ENCODE peak calls at places on chromosomes 5 and 9, in ten cellular contexts. One of them, this sample, is unnamed.

GRCh38 chr9:18611946-18612345 is 138.0 kb downstream of the ADAMTSL1 start:
- DNase-seq in HepG2: no peak
- DNase-seq in GM12878: no peak
- DNase-seq in neural progenitor cell: no peak
- DNase-seq in GM23338: no peak
- DNase-seq in K562: no peak
- DNase-seq in mammary epithelial cell: no peak
- DNase-seq in hepatocyte: no peak
- DNase-seq in fibroblast of lung: no peak
- DNase-seq in endothelial cell of umbilical vein: no peak
- DNase-seq in this sample: no peak

GRCh38 chr9:81083821-81084512 is 605.4 kb downstream of the TLE1 start:
- DNase-seq in HepG2: no peak
- DNase-seq in fibroblast of lung: peak
- DNase-seq in GM23338: no peak
- DNase-seq in endothelial cell of umbilical vein: peak
- DNase-seq in neural progenitor cell: no peak
- DNase-seq in hepatocyte: no peak
- DNase-seq in K562: no peak
- DNase-seq in GM12878: no peak
- DNase-seq in mammary epithelial cell: peak
- DNase-seq in this sample: no peak

GRCh38 chr5:40842351-40842750 is 1.2 kb downstream of the CARD6 start:
- DNase-seq in fibroblast of lung: peak
- DNase-seq in HepG2: no peak
- DNase-seq in GM12878: no peak
- DNase-seq in GM23338: no peak
- DNase-seq in mammary epithelial cell: peak
- DNase-seq in endothelial cell of umbilical vein: peak
- DNase-seq in neural progenitor cell: no peak
- DNase-seq in K562: no peak
- DNase-seq in hepatocyte: no peak
- DNase-seq in this sample: no peak

GRCh38 chr9:91837982-91838731 is 111.9 kb downstream of the ROR2 start:
- DNase-seq in HepG2: no peak
- DNase-seq in K562: peak
- DNase-seq in hepatocyte: peak
- DNase-seq in neural progenitor cell: no peak
- DNase-seq in GM23338: no peak
- DNase-seq in GM12878: no peak
- DNase-seq in mammary epithelial cell: peak
- DNase-seq in endothelial cell of umbilical vein: no peak
- DNase-seq in fibroblast of lung: peak
- DNase-seq in this sample: peak

GRCh38 chr5:23139338-23140171 is 286.4 kb upstream of the CDH12 start:
- DNase-seq in neural progenitor cell: peak
- DNase-seq in endothelial cell of umbilical vein: peak
- DNase-seq in HepG2: peak
- DNase-seq in mammary epithelial cell: peak
- DNase-seq in K562: no peak
- DNase-seq in GM12878: no peak
- DNase-seq in GM23338: peak
- DNase-seq in hepatocyte: peak
- DNase-seq in fibroblast of lung: peak
- DNase-seq in this sample: no peak

GRCh38 chr5:180323929-180324632 is 29.1 kb downstream of the GFPT2 start:
- DNase-seq in K562: no peak
- DNase-seq in GM12878: no peak
- DNase-seq in endothelial cell of umbilical vein: no peak
- DNase-seq in HepG2: no peak
- DNase-seq in fibroblast of lung: peak
- DNase-seq in mammary epithelial cell: peak
- DNase-seq in hepatocyte: no peak
- DNase-seq in neural progenitor cell: no peak
- DNase-seq in GM23338: no peak
- DNase-seq in this sample: no peak

GRCh38 chr9:11726659-11727058 is 966.5 kb upstream of the TYRP1 start:
- DNase-seq in GM12878: no peak
- DNase-seq in endothelial cell of umbilical vein: no peak
- DNase-seq in GM23338: no peak
- DNase-seq in hepatocyte: no peak
- DNase-seq in fibroblast of lung: no peak
- DNase-seq in neural progenitor cell: no peak
- DNase-seq in HepG2: no peak
- DNase-seq in mammary epithelial cell: no peak
- DNase-seq in K562: no peak
- DNase-seq in this sample: no peak

GRCh38 chr5:99911971-99912370 is 623.2 kb upstream of the FAM174A start:
- DNase-seq in fibroblast of lung: no peak
- DNase-seq in hepatocyte: no peak
- DNase-seq in HepG2: no peak
- DNase-seq in mammary epithelial cell: no peak
- DNase-seq in GM12878: no peak
- DNase-seq in GM23338: peak
- DNase-seq in K562: no peak
- DNase-seq in endothelial cell of umbilical vein: no peak
- DNase-seq in neural progenitor cell: no peak
- DNase-seq in this sample: no peak

GRCh38 chr9:134689320-134690181 is 47.9 kb downstream of the COL5A1 start:
- DNase-seq in K562: peak
- DNase-seq in GM12878: no peak
- DNase-seq in mammary epithelial cell: peak
- DNase-seq in endothelial cell of umbilical vein: peak
- DNase-seq in fibroblast of lung: peak
- DNase-seq in hepatocyte: peak
- DNase-seq in neural progenitor cell: peak
- DNase-seq in GM23338: peak
- DNase-seq in HepG2: peak
- DNase-seq in this sample: no peak

GRCh38 chr9:133107961-133108793 is 12.9 kb downstream of the RALGDS start:
- DNase-seq in HepG2: no peak
- DNase-seq in endothelial cell of umbilical vein: no peak
- DNase-seq in fibroblast of lung: no peak
- DNase-seq in mammary epithelial cell: no peak
- DNase-seq in hepatocyte: no peak
- DNase-seq in GM12878: no peak
- DNase-seq in neural progenitor cell: no peak
- DNase-seq in GM23338: no peak
- DNase-seq in K562: no peak
- DNase-seq in this sample: no peak

GRCh38 chr5:137300411-137301240 is 198.5 kb downstream of the SPOCK1 start:
- DNase-seq in neural progenitor cell: no peak
- DNase-seq in GM23338: no peak
- DNase-seq in hepatocyte: no peak
- DNase-seq in GM12878: no peak
- DNase-seq in mammary epithelial cell: peak
- DNase-seq in K562: no peak
- DNase-seq in endothelial cell of umbilical vein: peak
- DNase-seq in HepG2: no peak
- DNase-seq in fibroblast of lung: peak
- DNase-seq in this sample: no peak

GRCh38 chr5:81994679-81995078 is 22.9 kb downstream of the ATG10 start:
- DNase-seq in GM23338: no peak
- DNase-seq in GM12878: no peak
- DNase-seq in hepatocyte: no peak
- DNase-seq in endothelial cell of umbilical vein: no peak
- DNase-seq in K562: no peak
- DNase-seq in neural progenitor cell: no peak
- DNase-seq in mammary epithelial cell: peak
- DNase-seq in HepG2: no peak
- DNase-seq in fibroblast of lung: no peak
- DNase-seq in this sample: no peak

GRCh38 chr9:128689820-128690683 is 1.0 kb downstream of the SET start:
- DNase-seq in GM23338: peak
- DNase-seq in GM12878: no peak
- DNase-seq in mammary epithelial cell: peak
- DNase-seq in K562: peak
- DNase-seq in fibroblast of lung: peak
- DNase-seq in endothelial cell of umbilical vein: peak
- DNase-seq in neural progenitor cell: peak
- DNase-seq in HepG2: no peak
- DNase-seq in hepatocyte: peak
- DNase-seq in this sample: no peak

DNA sequence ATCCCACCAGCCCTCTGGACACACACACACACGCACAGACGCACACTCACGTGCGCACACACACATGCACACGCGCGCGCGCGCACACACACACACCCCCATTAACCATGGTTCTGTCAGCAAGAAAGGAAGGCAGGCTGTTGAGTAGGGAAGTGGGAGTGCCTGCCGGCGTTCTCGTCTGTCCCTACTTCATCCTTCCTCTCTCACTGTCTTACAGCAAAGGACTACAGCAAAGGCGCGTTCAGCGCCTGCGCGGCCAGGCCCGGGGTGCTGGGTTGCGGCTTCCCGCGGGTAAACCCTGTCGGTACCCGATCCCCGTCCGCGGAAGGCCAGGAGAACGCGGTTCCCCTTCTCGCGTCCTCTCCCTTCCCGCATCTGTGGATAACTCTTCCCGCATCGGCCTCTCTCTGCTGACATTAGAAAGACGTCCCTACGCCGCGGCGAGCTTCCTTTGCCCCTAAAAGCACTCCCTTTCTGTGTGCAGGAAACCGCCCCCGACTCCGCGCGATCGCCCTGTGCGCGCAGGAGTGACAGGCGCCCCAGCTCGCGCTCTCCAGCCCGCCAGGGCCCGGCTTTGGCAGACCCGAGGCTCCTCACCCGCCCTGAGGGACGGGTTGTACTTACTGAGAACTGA is 219.2 kb downstream of the AGTPBP1 start:
- DNase-seq in GM12878: no peak
- DNase-seq in fibroblast of lung: peak
- DNase-seq in neural progenitor cell: peak
- DNase-seq in hepatocyte: peak
- DNase-seq in K562: no peak
- DNase-seq in HepG2: no peak
- DNase-seq in endothelial cell of umbilical vein: peak
- DNase-seq in mammary epithelial cell: peak
- DNase-seq in GM23338: peak
- DNase-seq in this sample: no peak
- TF ChIP-seq EZH2 in GM12878: no peak
- TF ChIP-seq EZH2 in fibroblast of lung: no peak
- TF ChIP-seq EZH2 in neural progenitor cell: peak
- TF ChIP-seq EZH2 in hepatocyte: no peak
- TF ChIP-seq EZH2 in K562: no peak
- TF ChIP-seq EZH2 in HepG2: no peak
- TF ChIP-seq EZH2 in endothelial cell of umbilical vein: no peak
- TF ChIP-seq EZH2 in mammary epithelial cell: no peak
- TF ChIP-seq EZH2 in GM23338: no peak
- TF ChIP-seq EZH2 in this sample: peak

DNA sequence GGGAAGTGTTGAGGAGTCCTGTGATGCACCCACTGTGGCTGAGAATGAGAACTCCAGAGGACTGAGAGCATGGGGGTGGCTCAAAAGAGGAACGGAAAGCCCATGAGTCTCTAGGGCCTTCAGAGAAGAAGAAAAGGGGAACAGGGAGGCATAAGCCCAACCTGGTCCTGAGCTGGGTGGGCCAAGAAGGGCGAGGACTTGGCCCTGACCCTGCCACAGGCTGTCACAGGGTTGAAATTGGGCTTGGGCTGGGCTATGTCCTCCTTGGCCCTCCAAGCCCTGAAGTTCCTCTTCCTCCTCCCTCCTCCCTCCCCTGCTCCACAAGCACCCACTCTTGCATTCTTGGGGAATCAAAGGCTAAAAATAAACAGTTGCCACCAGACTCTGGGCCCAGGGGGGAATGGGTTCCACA is 49.3 kb upstream of the PPARGC1B start:
- DNase-seq in neural progenitor cell: no peak
- DNase-seq in endothelial cell of umbilical vein: no peak
- DNase-seq in K562: no peak
- DNase-seq in hepatocyte: no peak
- DNase-seq in fibroblast of lung: no peak
- DNase-seq in HepG2: no peak
- DNase-seq in GM12878: peak
- DNase-seq in GM23338: no peak
- DNase-seq in mammary epithelial cell: no peak
- DNase-seq in this sample: no peak
- H3K4me2 ChIP-seq in neural progenitor cell: no peak
- H3K4me2 ChIP-seq in endothelial cell of umbilical vein: no peak
- H3K4me2 ChIP-seq in K562: no peak
- H3K4me2 ChIP-seq in hepatocyte: no peak
- H3K4me2 ChIP-seq in fibroblast of lung: no peak
- H3K4me2 ChIP-seq in HepG2: no peak
- H3K4me2 ChIP-seq in GM12878: peak
- H3K4me2 ChIP-seq in GM23338: no peak
- H3K4me2 ChIP-seq in mammary epithelial cell: no peak
- H3K4me2 ChIP-seq in this sample: no peak

DNA sequence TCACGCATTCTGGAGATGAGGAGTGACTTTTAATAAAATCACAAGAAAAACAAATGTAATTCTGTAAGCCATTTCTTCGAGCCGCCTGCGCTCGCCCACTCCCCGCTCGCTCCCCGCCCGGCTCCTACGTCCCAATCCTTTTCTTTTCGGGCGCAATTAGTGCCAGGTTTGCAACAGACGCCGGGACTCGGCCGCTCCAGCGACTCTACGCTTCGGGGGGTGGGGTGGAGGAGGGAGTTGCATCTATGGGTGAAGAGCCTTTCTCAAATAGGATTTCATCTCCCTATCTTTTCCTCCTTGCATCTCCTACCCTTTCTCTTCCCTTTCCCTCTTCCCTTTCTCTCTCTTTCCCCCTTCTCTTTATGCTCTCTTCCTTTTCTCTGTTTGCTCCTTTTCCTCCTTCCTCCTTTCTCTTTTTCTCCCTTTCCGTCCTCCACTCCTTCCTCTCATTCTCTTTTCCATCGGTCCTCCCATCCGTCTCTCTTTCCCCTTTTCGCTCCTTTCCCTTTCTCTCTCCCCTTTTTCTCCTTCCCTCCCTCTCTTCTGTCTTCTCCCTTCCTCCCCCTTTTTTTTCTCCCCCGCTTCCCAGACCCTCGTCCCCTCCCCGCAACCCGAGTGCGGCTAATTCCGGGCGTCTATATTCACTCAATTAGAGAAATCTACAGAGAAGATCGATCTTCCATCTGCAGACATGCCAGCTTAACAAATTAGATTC is 6.1 kb upstream of the OTP start:
- DNase-seq in GM23338: peak
- DNase-seq in mammary epithelial cell: no peak
- DNase-seq in neural progenitor cell: peak
- DNase-seq in fibroblast of lung: no peak
- DNase-seq in GM12878: no peak
- DNase-seq in endothelial cell of umbilical vein: no peak
- DNase-seq in hepatocyte: no peak
- DNase-seq in K562: no peak
- DNase-seq in HepG2: no peak
- DNase-seq in this sample: no peak
- H3K4me3 ChIP-seq in GM23338: peak
- H3K4me3 ChIP-seq in mammary epithelial cell: no peak
- H3K4me3 ChIP-seq in neural progenitor cell: peak
- H3K4me3 ChIP-seq in fibroblast of lung: no peak
- H3K4me3 ChIP-seq in GM12878: peak
- H3K4me3 ChIP-seq in endothelial cell of umbilical vein: no peak
- H3K4me3 ChIP-seq in hepatocyte: no peak
- H3K4me3 ChIP-seq in K562: no peak
- H3K4me3 ChIP-seq in HepG2: no peak
- H3K4me3 ChIP-seq in this sample: no peak

DNA sequence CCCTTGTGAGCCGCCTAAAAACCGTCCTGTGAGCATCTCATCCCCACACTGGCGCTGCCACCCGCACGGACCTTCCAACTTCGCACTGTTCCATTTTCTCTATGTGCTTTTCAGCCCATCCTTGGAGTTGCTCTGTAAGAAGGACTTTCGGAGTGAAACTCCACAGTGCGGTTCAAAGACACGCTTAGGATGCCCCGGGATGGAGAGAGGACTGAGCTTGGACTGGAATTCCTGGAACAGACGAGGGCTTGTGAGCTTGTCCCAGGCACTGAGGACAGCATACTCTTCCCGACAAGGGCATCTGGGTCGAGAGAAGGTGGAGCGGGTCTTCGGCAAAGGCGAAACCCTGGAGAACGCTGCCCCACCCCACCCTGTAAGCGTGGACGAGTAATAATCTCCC is 187.8 kb downstream of the MEF2C start:
- DNase-seq in fibroblast of lung: no peak
- DNase-seq in mammary epithelial cell: no peak
- DNase-seq in hepatocyte: no peak
- DNase-seq in endothelial cell of umbilical vein: no peak
- DNase-seq in GM12878: no peak
- DNase-seq in neural progenitor cell: no peak
- DNase-seq in GM23338: no peak
- DNase-seq in K562: no peak
- DNase-seq in HepG2: no peak
- DNase-seq in this sample: no peak
- TF ChIP-seq EZH2 in fibroblast of lung: peak
- TF ChIP-seq EZH2 in mammary epithelial cell: peak
- TF ChIP-seq EZH2 in hepatocyte: peak
- TF ChIP-seq EZH2 in endothelial cell of umbilical vein: peak
- TF ChIP-seq EZH2 in GM12878: no peak
- TF ChIP-seq EZH2 in neural progenitor cell: peak
- TF ChIP-seq EZH2 in GM23338: peak
- TF ChIP-seq EZH2 in K562: peak
- TF ChIP-seq EZH2 in HepG2: no peak
- TF ChIP-seq EZH2 in this sample: peak